ENCODE peak calls at places on chromosomes 7 and 10, in nine cellular contexts. M is stimulated activated CD8-positive, alpha-beta memory T cell treated with anti-CD3 and anti-CD28 coated beads, Interleukin-4, amount 100 ng/mL, for 4 hours; W is CD8-positive, alpha-beta memory T cell; Y is epithelial cell of esophagus; B is astrocyte of the spinal cord; I is stimulated activated naive B cell treated with anti-CD40 and anti-IgM and Interleukin-4, amounts not matched to agents 10 μg/mL and 1 μg/mL and 100 μg/mL, for 72 hours; F is naive thymus-derived CD8-positive, alpha-beta T cell; Z is pulmonary artery endothelial cell; O is activated effector memory CD4-positive, alpha-beta T cell treated with anti-CD3 and anti-CD28 coated beads, Interleukin-2, amount 50 U/mL, for 16 hours. R is an unnamed sample.

GRCh38 chr10:75136346-75136745 is 24.9 kb downstream of the SAMD8 start:
- DNase-seq in M (no peak), W (no peak), Y (peak; percentile 7), B (no peak), I (no peak), F (no peak), Z (no peak), O (no peak), R (no peak)

GRCh38 chr7:106041140-106041717 is 70.9 kb downstream of the SYPL1 start:
- DNase-seq in M (no peak), W (no peak), Y (peak; percentile 39), B (peak; percentile 35), I (no peak), F (peak; percentile 37), Z (no peak), O (peak; percentile 72), R (peak; percentile 72)

GRCh38 chr10:102554531-102554930 is 50.8 kb downstream of the SUFU start:
- DNase-seq in M (no peak), W (no peak), Y (no peak), B (no peak), I (no peak), F (no peak), Z (no peak), O (peak; percentile 9), R (no peak)

GRCh38 chr10:72315054-72315453 is 39.7 kb downstream of the DNAJB12 start:
- DNase-seq in M (no peak), W (no peak), Y (peak; percentile 69), B (no peak), I (no peak), F (no peak), Z (no peak), O (no peak), R (no peak)

GRCh38 chr7:93544686-93545085 is 29.8 kb downstream of the CALCR start:
- DNase-seq in M (no peak), W (no peak), Y (no peak), B (peak; percentile 29), I (no peak), F (no peak), Z (no peak), O (no peak), R (no peak)

GRCh38 chr10:28331821-28332220 is 29.0 kb upstream of the MPP7 start:
- DNase-seq in M (no peak), W (no peak), Y (peak; percentile 66), B (peak; percentile 95), I (no peak), F (no peak), Z (no peak), O (no peak), R (no peak)

GRCh38 chr10:77636967-77637473 is 588 bp downstream of the KCNMA1 start:
- DNase-seq in M (no peak), W (no peak), Y (peak; percentile 12), B (no peak), I (no peak), F (no peak), Z (no peak), O (no peak), R (peak; percentile 45)

GRCh38 chr7:91940572-91941341 is at the start of gene AKAP9:
- DNase-seq in M (peak; percentile 60), W (peak; percentile 82), Y (peak; percentile 91), B (peak; percentile 83), I (peak; percentile 90), F (peak; percentile 87), Z (peak; percentile 29), O (peak; percentile 96), R (peak; percentile 85)

GRCh38 chr10:80771902-80772555 is 234.3 kb downstream of the SH2D4B start:
- DNase-seq in M (no peak), W (no peak), Y (no peak), B (no peak), I (no peak), F (no peak), Z (no peak), O (no peak), R (no peak)

R was measured in WTC11.